ENCODE peak calls at places on chromosome 11, in six cellular contexts. One of them, this sample, is unnamed.

GRCh38 chr11:119536801-119537200 is 113.8 kb upstream of the THY1 start:
- DNase-seq in substantia nigra: no peak
- DNase-seq in epithelial cell of prostate: no peak
- DNase-seq in stimulated activated CD8-positive, alpha-beta memory T cell treated with anti-CD3 and anti-CD28 coated beads, Interleukin-15, amount 100 ng/mL, for 1 hour: no peak
- DNase-seq in stimulated activated naive CD8-positive, alpha-beta T cell treated with anti-CD3 and anti-CD28 coated beads, Interleukin-15, Interleukin-2, amounts not matched to agents 100 U/mL and 50 U/mL, for 24 hours: no peak
- DNase-seq in posterior cingulate gyrus: no peak
- DNase-seq in this sample: no peak

GRCh38 chr11:118226781-118227180 is 2.0 kb upstream of the JAML start:
- DNase-seq in substantia nigra: no peak
- DNase-seq in stimulated activated naive CD8-positive, alpha-beta T cell treated with anti-CD3 and anti-CD28 coated beads, Interleukin-15, Interleukin-2, amounts not matched to agents 100 U/mL and 50 U/mL, for 24 hours: peak
- DNase-seq in stimulated activated CD8-positive, alpha-beta memory T cell treated with anti-CD3 and anti-CD28 coated beads, Interleukin-15, amount 100 ng/mL, for 1 hour: no peak
- DNase-seq in epithelial cell of prostate: no peak
- DNase-seq in posterior cingulate gyrus: no peak
- DNase-seq in this sample: no peak

GRCh38 chr11:31625868-31626267 is 116.3 kb downstream of the ELP4 start:
- DNase-seq in stimulated activated CD8-positive, alpha-beta memory T cell treated with anti-CD3 and anti-CD28 coated beads, Interleukin-15, amount 100 ng/mL, for 1 hour: no peak
- DNase-seq in epithelial cell of prostate: no peak
- DNase-seq in posterior cingulate gyrus: no peak
- DNase-seq in substantia nigra: no peak
- DNase-seq in stimulated activated naive CD8-positive, alpha-beta T cell treated with anti-CD3 and anti-CD28 coated beads, Interleukin-15, Interleukin-2, amounts not matched to agents 100 U/mL and 50 U/mL, for 24 hours: no peak
- DNase-seq in this sample: no peak

GRCh38 chr11:64766881-64767280 is 7.1 kb upstream of the PYGM start:
- DNase-seq in stimulated activated CD8-positive, alpha-beta memory T cell treated with anti-CD3 and anti-CD28 coated beads, Interleukin-15, amount 100 ng/mL, for 1 hour: no peak
- DNase-seq in epithelial cell of prostate: no peak
- DNase-seq in stimulated activated naive CD8-positive, alpha-beta T cell treated with anti-CD3 and anti-CD28 coated beads, Interleukin-15, Interleukin-2, amounts not matched to agents 100 U/mL and 50 U/mL, for 24 hours: no peak
- DNase-seq in substantia nigra: no peak
- DNase-seq in posterior cingulate gyrus: peak
- DNase-seq in this sample: no peak

GRCh38 chr11:63614136-63614664 is at the start of gene PLAAT3:
- DNase-seq in substantia nigra: peak
- DNase-seq in stimulated activated CD8-positive, alpha-beta memory T cell treated with anti-CD3 and anti-CD28 coated beads, Interleukin-15, amount 100 ng/mL, for 1 hour: no peak
- DNase-seq in posterior cingulate gyrus: peak
- DNase-seq in stimulated activated naive CD8-positive, alpha-beta T cell treated with anti-CD3 and anti-CD28 coated beads, Interleukin-15, Interleukin-2, amounts not matched to agents 100 U/mL and 50 U/mL, for 24 hours: peak
- DNase-seq in epithelial cell of prostate: no peak
- DNase-seq in this sample: peak

GRCh38 chr11:93525601-93526000 is 17.6 kb downstream of the SMCO4 start:
- DNase-seq in posterior cingulate gyrus: no peak
- DNase-seq in epithelial cell of prostate: no peak
- DNase-seq in stimulated activated naive CD8-positive, alpha-beta T cell treated with anti-CD3 and anti-CD28 coated beads, Interleukin-15, Interleukin-2, amounts not matched to agents 100 U/mL and 50 U/mL, for 24 hours: no peak
- DNase-seq in substantia nigra: no peak
- DNase-seq in stimulated activated CD8-positive, alpha-beta memory T cell treated with anti-CD3 and anti-CD28 coated beads, Interleukin-15, amount 100 ng/mL, for 1 hour: no peak
- DNase-seq in this sample: no peak

GRCh38 chr11:96246718-96247540 is 96.1 kb downstream of the MAML2 start:
- DNase-seq in stimulated activated CD8-positive, alpha-beta memory T cell treated with anti-CD3 and anti-CD28 coated beads, Interleukin-15, amount 100 ng/mL, for 1 hour: no peak
- DNase-seq in substantia nigra: no peak
- DNase-seq in posterior cingulate gyrus: no peak
- DNase-seq in stimulated activated naive CD8-positive, alpha-beta T cell treated with anti-CD3 and anti-CD28 coated beads, Interleukin-15, Interleukin-2, amounts not matched to agents 100 U/mL and 50 U/mL, for 24 hours: no peak
- DNase-seq in epithelial cell of prostate: no peak
- DNase-seq in this sample: no peak

GRCh38 chr11:2190670-2191471 is 19.3 kb upstream of the TH start:
- DNase-seq in posterior cingulate gyrus: no peak
- DNase-seq in substantia nigra: no peak
- DNase-seq in stimulated activated naive CD8-positive, alpha-beta T cell treated with anti-CD3 and anti-CD28 coated beads, Interleukin-15, Interleukin-2, amounts not matched to agents 100 U/mL and 50 U/mL, for 24 hours: no peak
- DNase-seq in epithelial cell of prostate: no peak
- DNase-seq in stimulated activated CD8-positive, alpha-beta memory T cell treated with anti-CD3 and anti-CD28 coated beads, Interleukin-15, amount 100 ng/mL, for 1 hour: no peak
- DNase-seq in this sample: no peak

GRCh38 chr11:121328967-121329653 is 36.5 kb downstream of the SC5D start:
- DNase-seq in posterior cingulate gyrus: no peak
- DNase-seq in epithelial cell of prostate: no peak
- DNase-seq in stimulated activated CD8-positive, alpha-beta memory T cell treated with anti-CD3 and anti-CD28 coated beads, Interleukin-15, amount 100 ng/mL, for 1 hour: no peak
- DNase-seq in substantia nigra: no peak
- DNase-seq in stimulated activated naive CD8-positive, alpha-beta T cell treated with anti-CD3 and anti-CD28 coated beads, Interleukin-15, Interleukin-2, amounts not matched to agents 100 U/mL and 50 U/mL, for 24 hours: no peak
- DNase-seq in this sample: no peak

GRCh38 chr11:107590460-107591097 is 368 bp upstream of the ELMOD1 start:
- DNase-seq in substantia nigra: no peak
- DNase-seq in epithelial cell of prostate: no peak
- DNase-seq in posterior cingulate gyrus: no peak
- DNase-seq in stimulated activated naive CD8-positive, alpha-beta T cell treated with anti-CD3 and anti-CD28 coated beads, Interleukin-15, Interleukin-2, amounts not matched to agents 100 U/mL and 50 U/mL, for 24 hours: no peak
- DNase-seq in stimulated activated CD8-positive, alpha-beta memory T cell treated with anti-CD3 and anti-CD28 coated beads, Interleukin-15, amount 100 ng/mL, for 1 hour: no peak
- DNase-seq in this sample: no peak

GRCh38 chr11:77656362-77656761 is 18.8 kb upstream of the CLNS1A start:
- DNase-seq in posterior cingulate gyrus: no peak
- DNase-seq in stimulated activated naive CD8-positive, alpha-beta T cell treated with anti-CD3 and anti-CD28 coated beads, Interleukin-15, Interleukin-2, amounts not matched to agents 100 U/mL and 50 U/mL, for 24 hours: no peak
- DNase-seq in stimulated activated CD8-positive, alpha-beta memory T cell treated with anti-CD3 and anti-CD28 coated beads, Interleukin-15, amount 100 ng/mL, for 1 hour: no peak
- DNase-seq in epithelial cell of prostate: no peak
- DNase-seq in substantia nigra: no peak
- DNase-seq in this sample: no peak

GRCh38 chr11:26473216-26474194 is 98.6 kb downstream of the MUC15 start:
- DNase-seq in stimulated activated naive CD8-positive, alpha-beta T cell treated with anti-CD3 and anti-CD28 coated beads, Interleukin-15, Interleukin-2, amounts not matched to agents 100 U/mL and 50 U/mL, for 24 hours: no peak
- DNase-seq in posterior cingulate gyrus: no peak
- DNase-seq in epithelial cell of prostate: no peak
- DNase-seq in substantia nigra: no peak
- DNase-seq in stimulated activated CD8-positive, alpha-beta memory T cell treated with anti-CD3 and anti-CD28 coated beads, Interleukin-15, amount 100 ng/mL, for 1 hour: no peak
- DNase-seq in this sample: no peak

GRCh38 chr11:66489636-66490035 is 9.4 kb downstream of the DPP3 start:
- DNase-seq in substantia nigra: no peak
- DNase-seq in posterior cingulate gyrus: no peak
- DNase-seq in stimulated activated naive CD8-positive, alpha-beta T cell treated with anti-CD3 and anti-CD28 coated beads, Interleukin-15, Interleukin-2, amounts not matched to agents 100 U/mL and 50 U/mL, for 24 hours: no peak
- DNase-seq in stimulated activated CD8-positive, alpha-beta memory T cell treated with anti-CD3 and anti-CD28 coated beads, Interleukin-15, amount 100 ng/mL, for 1 hour: no peak
- DNase-seq in epithelial cell of prostate: no peak
- DNase-seq in this sample: no peak

GRCh38 chr11:130831506-130832385 is 84.5 kb downstream of the SNX19 start:
- DNase-seq in posterior cingulate gyrus: no peak
- DNase-seq in stimulated activated CD8-positive, alpha-beta memory T cell treated with anti-CD3 and anti-CD28 coated beads, Interleukin-15, amount 100 ng/mL, for 1 hour: no peak
- DNase-seq in stimulated activated naive CD8-positive, alpha-beta T cell treated with anti-CD3 and anti-CD28 coated beads, Interleukin-15, Interleukin-2, amounts not matched to agents 100 U/mL and 50 U/mL, for 24 hours: no peak
- DNase-seq in substantia nigra: no peak
- DNase-seq in epithelial cell of prostate: no peak
- DNase-seq in this sample: no peak

GRCh38 chr11:10155793-10156490 is 138.1 kb downstream of the SBF2 start:
- DNase-seq in epithelial cell of prostate: no peak
- DNase-seq in posterior cingulate gyrus: no peak
- DNase-seq in stimulated activated naive CD8-positive, alpha-beta T cell treated with anti-CD3 and anti-CD28 coated beads, Interleukin-15, Interleukin-2, amounts not matched to agents 100 U/mL and 50 U/mL, for 24 hours: no peak
- DNase-seq in stimulated activated CD8-positive, alpha-beta memory T cell treated with anti-CD3 and anti-CD28 coated beads, Interleukin-15, amount 100 ng/mL, for 1 hour: no peak
- DNase-seq in substantia nigra: no peak
- DNase-seq in this sample: no peak

GRCh38 chr11:86624366-86624765 is 48.0 kb downstream of the ME3 start:
- DNase-seq in substantia nigra: no peak
- DNase-seq in posterior cingulate gyrus: no peak
- DNase-seq in epithelial cell of prostate: no peak
- DNase-seq in stimulated activated naive CD8-positive, alpha-beta T cell treated with anti-CD3 and anti-CD28 coated beads, Interleukin-15, Interleukin-2, amounts not matched to agents 100 U/mL and 50 U/mL, for 24 hours: no peak
- DNase-seq in stimulated activated CD8-positive, alpha-beta memory T cell treated with anti-CD3 and anti-CD28 coated beads, Interleukin-15, amount 100 ng/mL, for 1 hour: no peak
- DNase-seq in this sample: no peak

GRCh38 chr11:66263231-66263630 is 5.2 kb upstream of the RAB1B start:
- DNase-seq in stimulated activated naive CD8-positive, alpha-beta T cell treated with anti-CD3 and anti-CD28 coated beads, Interleukin-15, Interleukin-2, amounts not matched to agents 100 U/mL and 50 U/mL, for 24 hours: no peak
- DNase-seq in substantia nigra: no peak
- DNase-seq in posterior cingulate gyrus: no peak
- DNase-seq in stimulated activated CD8-positive, alpha-beta memory T cell treated with anti-CD3 and anti-CD28 coated beads, Interleukin-15, amount 100 ng/mL, for 1 hour: no peak
- DNase-seq in epithelial cell of prostate: no peak
- DNase-seq in this sample: no peak

GRCh38 chr11:280762-281485 is 2.7 kb downstream of the NLRP6 start:
- DNase-seq in substantia nigra: no peak
- DNase-seq in stimulated activated naive CD8-positive, alpha-beta T cell treated with anti-CD3 and anti-CD28 coated beads, Interleukin-15, Interleukin-2, amounts not matched to agents 100 U/mL and 50 U/mL, for 24 hours: peak
- DNase-seq in epithelial cell of prostate: no peak
- DNase-seq in posterior cingulate gyrus: no peak
- DNase-seq in stimulated activated CD8-positive, alpha-beta memory T cell treated with anti-CD3 and anti-CD28 coated beads, Interleukin-15, amount 100 ng/mL, for 1 hour: no peak
- DNase-seq in this sample: no peak

GRCh38 chr11:112310414-112310813 is 49.8 kb upstream of the PLET1 start:
- DNase-seq in posterior cingulate gyrus: no peak
- DNase-seq in stimulated activated CD8-positive, alpha-beta memory T cell treated with anti-CD3 and anti-CD28 coated beads, Interleukin-15, amount 100 ng/mL, for 1 hour: no peak
- DNase-seq in stimulated activated naive CD8-positive, alpha-beta T cell treated with anti-CD3 and anti-CD28 coated beads, Interleukin-15, Interleukin-2, amounts not matched to agents 100 U/mL and 50 U/mL, for 24 hours: no peak
- DNase-seq in substantia nigra: no peak
- DNase-seq in epithelial cell of prostate: peak
- DNase-seq in this sample: no peak

GRCh38 chr11:134124660-134125451 is 56.0 kb downstream of the JAM3 start:
- DNase-seq in epithelial cell of prostate: no peak
- DNase-seq in stimulated activated naive CD8-positive, alpha-beta T cell treated with anti-CD3 and anti-CD28 coated beads, Interleukin-15, Interleukin-2, amounts not matched to agents 100 U/mL and 50 U/mL, for 24 hours: peak
- DNase-seq in posterior cingulate gyrus: peak
- DNase-seq in stimulated activated CD8-positive, alpha-beta memory T cell treated with anti-CD3 and anti-CD28 coated beads, Interleukin-15, amount 100 ng/mL, for 1 hour: no peak
- DNase-seq in substantia nigra: peak
- DNase-seq in this sample: no peak

GRCh38 chr11:25211635-25212251 is 714.9 kb downstream of the LUZP2 start:
- DNase-seq in stimulated activated CD8-positive, alpha-beta memory T cell treated with anti-CD3 and anti-CD28 coated beads, Interleukin-15, amount 100 ng/mL, for 1 hour: no peak
- DNase-seq in stimulated activated naive CD8-positive, alpha-beta T cell treated with anti-CD3 and anti-CD28 coated beads, Interleukin-15, Interleukin-2, amounts not matched to agents 100 U/mL and 50 U/mL, for 24 hours: no peak
- DNase-seq in posterior cingulate gyrus: no peak
- DNase-seq in substantia nigra: no peak
- DNase-seq in epithelial cell of prostate: peak
- DNase-seq in this sample: no peak

GRCh38 chr11:121419839-121420238 is 32.3 kb upstream of the SORL1 start:
- DNase-seq in stimulated activated CD8-positive, alpha-beta memory T cell treated with anti-CD3 and anti-CD28 coated beads, Interleukin-15, amount 100 ng/mL, for 1 hour: no peak
- DNase-seq in epithelial cell of prostate: no peak
- DNase-seq in stimulated activated naive CD8-positive, alpha-beta T cell treated with anti-CD3 and anti-CD28 coated beads, Interleukin-15, Interleukin-2, amounts not matched to agents 100 U/mL and 50 U/mL, for 24 hours: no peak
- DNase-seq in substantia nigra: no peak
- DNase-seq in posterior cingulate gyrus: no peak
- DNase-seq in this sample: no peak

GRCh38 chr11:726278-726915 is 20.4 kb downstream of the EPS8L2 start:
- DNase-seq in stimulated activated naive CD8-positive, alpha-beta T cell treated with anti-CD3 and anti-CD28 coated beads, Interleukin-15, Interleukin-2, amounts not matched to agents 100 U/mL and 50 U/mL, for 24 hours: peak
- DNase-seq in substantia nigra: no peak
- DNase-seq in stimulated activated CD8-positive, alpha-beta memory T cell treated with anti-CD3 and anti-CD28 coated beads, Interleukin-15, amount 100 ng/mL, for 1 hour: no peak
- DNase-seq in epithelial cell of prostate: peak
- DNase-seq in posterior cingulate gyrus: no peak
- DNase-seq in this sample: peak

GRCh38 chr11:50182486-50182885 is 149.8 kb downstream of the OR4C45 start:
- DNase-seq in posterior cingulate gyrus: no peak
- DNase-seq in substantia nigra: no peak
- DNase-seq in stimulated activated naive CD8-positive, alpha-beta T cell treated with anti-CD3 and anti-CD28 coated beads, Interleukin-15, Interleukin-2, amounts not matched to agents 100 U/mL and 50 U/mL, for 24 hours: no peak
- DNase-seq in stimulated activated CD8-positive, alpha-beta memory T cell treated with anti-CD3 and anti-CD28 coated beads, Interleukin-15, amount 100 ng/mL, for 1 hour: no peak
- DNase-seq in epithelial cell of prostate: no peak
- DNase-seq in this sample: no peak

GRCh38 chr11:45771194-45771941 is 33.6 kb upstream of the SLC35C1 start:
- DNase-seq in stimulated activated naive CD8-positive, alpha-beta T cell treated with anti-CD3 and anti-CD28 coated beads, Interleukin-15, Interleukin-2, amounts not matched to agents 100 U/mL and 50 U/mL, for 24 hours: peak
- DNase-seq in stimulated activated CD8-positive, alpha-beta memory T cell treated with anti-CD3 and anti-CD28 coated beads, Interleukin-15, amount 100 ng/mL, for 1 hour: peak
- DNase-seq in epithelial cell of prostate: no peak
- DNase-seq in posterior cingulate gyrus: peak
- DNase-seq in substantia nigra: no peak
- DNase-seq in this sample: peak

GRCh38 chr11:32391965-32392553 is 43.3 kb downstream of the WT1 start:
- DNase-seq in substantia nigra: no peak
- DNase-seq in stimulated activated CD8-positive, alpha-beta memory T cell treated with anti-CD3 and anti-CD28 coated beads, Interleukin-15, amount 100 ng/mL, for 1 hour: no peak
- DNase-seq in epithelial cell of prostate: no peak
- DNase-seq in stimulated activated naive CD8-positive, alpha-beta T cell treated with anti-CD3 and anti-CD28 coated beads, Interleukin-15, Interleukin-2, amounts not matched to agents 100 U/mL and 50 U/mL, for 24 hours: no peak
- DNase-seq in posterior cingulate gyrus: no peak
- DNase-seq in this sample: no peak